ENCODE peak calls at places on chromosomes 4 and X, in five cellular contexts. One of them, this sample, is unnamed.

GRCh38 chr4:127048371-127049085 is 584.2 kb upstream of the INTU start:
- DNase-seq in GM12878: no peak
- DNase-seq in HepG2: no peak
- DNase-seq in K562: no peak
- DNase-seq in SK-N-SH: no peak
- DNase-seq in this sample: no peak

GRCh38 chrX:140526138-140526537 is 21.3 kb upstream of the SOX3 start:
- DNase-seq in GM12878: no peak
- DNase-seq in SK-N-SH: no peak
- DNase-seq in K562: no peak
- DNase-seq in HepG2: no peak
- DNase-seq in this sample: no peak

GRCh38 chr4:165288639-165289428 is 38.6 kb upstream of the MSMO1 start:
- DNase-seq in SK-N-SH: no peak
- DNase-seq in GM12878: no peak
- DNase-seq in K562: no peak
- DNase-seq in HepG2: peak; percentile 24
- DNase-seq in this sample: no peak

GRCh38 chrX:937391-937790 is 275.1 kb downstream of the CRLF2 start:
- DNase-seq in HepG2: no peak
- DNase-seq in SK-N-SH: no peak
- DNase-seq in K562: no peak
- DNase-seq in GM12878: no peak
- DNase-seq in this sample: no peak

GRCh38 chrX:11100281-11101035 is 10.7 kb upstream of the HCCS start:
- DNase-seq in GM12878: no peak
- DNase-seq in SK-N-SH: peak; percentile 34
- DNase-seq in K562: peak; percentile 37
- DNase-seq in HepG2: peak; percentile 76
- DNase-seq in this sample: no peak

GRCh38 chr4:114037981-114038380 is 58.5 kb upstream of the ARSJ start:
- DNase-seq in SK-N-SH: no peak
- DNase-seq in GM12878: no peak
- DNase-seq in K562: no peak
- DNase-seq in HepG2: no peak
- DNase-seq in this sample: no peak

GRCh38 chr4:153467154-153467896 is 1.2 kb downstream of the TMEM131L start:
- DNase-seq in K562: peak; percentile 85
- DNase-seq in GM12878: peak; percentile 88
- DNase-seq in HepG2: peak; percentile 52
- DNase-seq in SK-N-SH: peak; percentile 54
- DNase-seq in this sample: peak; percentile 39

GRCh38 chr4:148094149-148094548 is 348.1 kb downstream of the NR3C2 start:
- DNase-seq in SK-N-SH: no peak
- DNase-seq in HepG2: no peak
- DNase-seq in K562: no peak
- DNase-seq in GM12878: no peak
- DNase-seq in this sample: no peak

GRCh38 chr4:19678763-19679162 is 572.9 kb upstream of the SLIT2 start:
- DNase-seq in HepG2: no peak
- DNase-seq in SK-N-SH: no peak
- DNase-seq in K562: no peak
- DNase-seq in GM12878: no peak
- DNase-seq in this sample: no peak

GRCh38 chrX:25006586-25007058 is 9.1 kb downstream of the ARX start:
- DNase-seq in GM12878: no peak
- DNase-seq in HepG2: no peak
- DNase-seq in SK-N-SH: no peak
- DNase-seq in K562: no peak
- DNase-seq in this sample: no peak

GRCh38 chr4:108172231-108172779 is 3.6 kb upstream of the LEF1 start:
- DNase-seq in SK-N-SH: peak; percentile 87
- DNase-seq in GM12878: no peak
- DNase-seq in HepG2: no peak
- DNase-seq in K562: no peak
- DNase-seq in this sample: no peak

GRCh38 chr4:95572304-95572991 is 23.7 kb upstream of the UNC5C start:
- DNase-seq in SK-N-SH: no peak
- DNase-seq in K562: no peak
- DNase-seq in GM12878: no peak
- DNase-seq in HepG2: no peak
- DNase-seq in this sample: no peak

GRCh38 chrX:10514891-10515290 is 105.5 kb downstream of the MID1 start:
- DNase-seq in K562: no peak
- DNase-seq in GM12878: no peak
- DNase-seq in SK-N-SH: no peak
- DNase-seq in HepG2: no peak
- DNase-seq in this sample: no peak

GRCh38 chr4:5708829-5709680 is 696 bp upstream of the EVC2 start:
- DNase-seq in GM12878: no peak
- DNase-seq in HepG2: no peak
- DNase-seq in K562: no peak
- DNase-seq in SK-N-SH: no peak
- DNase-seq in this sample: no peak

GRCh38 chr4:78477276-78477675 is 74.3 kb upstream of the ANXA3 start:
- DNase-seq in HepG2: no peak
- DNase-seq in SK-N-SH: no peak
- DNase-seq in K562: no peak
- DNase-seq in GM12878: no peak
- DNase-seq in this sample: no peak

GRCh38 chr4:52914051-52914605 is 52.0 kb downstream of the RASL11B start:
- DNase-seq in HepG2: peak; percentile 27
- DNase-seq in K562: no peak
- DNase-seq in GM12878: no peak
- DNase-seq in SK-N-SH: no peak
- DNase-seq in this sample: no peak

GRCh38 chr4:127788517-127788916 is 6.4 kb downstream of the HSPA4L start:
- DNase-seq in GM12878: no peak
- DNase-seq in K562: peak; percentile 34
- DNase-seq in HepG2: peak; percentile 40
- DNase-seq in SK-N-SH: peak; percentile 21
- DNase-seq in this sample: peak; percentile 18

GRCh38 chr4:99179626-99180025 is 35.5 kb upstream of the ADH4 start:
- DNase-seq in K562: no peak
- DNase-seq in SK-N-SH: no peak
- DNase-seq in HepG2: no peak
- DNase-seq in GM12878: no peak
- DNase-seq in this sample: no peak

GRCh38 chr4:152696764-152697250 is 17.0 kb upstream of the TMEM154 start:
- DNase-seq in HepG2: peak; percentile 63
- DNase-seq in K562: no peak
- DNase-seq in SK-N-SH: no peak
- DNase-seq in GM12878: peak; percentile 98
- DNase-seq in this sample: peak; percentile 54

GRCh38 chrX:72461766-72462165 is 110.9 kb downstream of the HDAC8 start:
- DNase-seq in SK-N-SH: no peak
- DNase-seq in HepG2: no peak
- DNase-seq in GM12878: no peak
- DNase-seq in K562: no peak
- DNase-seq in this sample: no peak

GRCh38 chrX:44382871-44383270 is 39.4 kb upstream of the EFHC2 start:
- DNase-seq in HepG2: no peak
- DNase-seq in SK-N-SH: no peak
- DNase-seq in GM12878: no peak
- DNase-seq in K562: no peak
- DNase-seq in this sample: no peak

GRCh38 chr4:121462660-121463261 is 81.9 kb upstream of the QRFPR start:
- DNase-seq in HepG2: peak; percentile 57
- DNase-seq in K562: peak; percentile 54
- DNase-seq in SK-N-SH: peak; percentile 10
- DNase-seq in GM12878: no peak
- DNase-seq in this sample: peak; percentile 69

GRCh38 chrX:103309860-103310591 is 764 bp downstream of the BEX2 start:
- DNase-seq in SK-N-SH: peak; percentile 56
- DNase-seq in HepG2: no peak
- DNase-seq in K562: no peak
- DNase-seq in GM12878: no peak
- DNase-seq in this sample: no peak

GRCh38 chr4:36256398-36256828 is 12.1 kb upstream of the ARAP2 start:
- DNase-seq in GM12878: peak; percentile 70
- DNase-seq in K562: no peak
- DNase-seq in SK-N-SH: no peak
- DNase-seq in HepG2: no peak
- DNase-seq in this sample: no peak

GRCh38 chr4:16225139-16225538 is 1.1 kb downstream of the TAPT1 start:
- DNase-seq in SK-N-SH: no peak
- DNase-seq in K562: no peak
- DNase-seq in HepG2: no peak
- DNase-seq in GM12878: no peak
- DNase-seq in this sample: no peak

DNA sequence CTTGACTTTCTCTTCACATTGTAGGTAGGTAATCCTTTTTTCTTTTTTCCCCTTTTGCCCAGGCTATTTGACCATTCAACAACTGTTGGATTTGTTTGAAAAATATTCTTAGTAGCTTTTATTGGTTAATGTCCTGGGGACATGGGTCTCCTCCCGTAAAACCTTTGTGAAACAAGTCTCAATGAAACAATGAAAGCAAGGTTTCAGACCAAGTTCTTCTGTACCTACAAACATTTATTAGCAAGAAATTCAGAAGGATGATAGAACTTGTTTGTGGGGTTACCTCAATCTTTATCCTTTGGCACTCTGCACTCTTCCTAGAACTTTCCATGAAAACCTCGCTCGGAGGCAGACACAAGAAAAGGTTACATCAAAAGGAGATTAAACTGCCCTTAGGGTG is 190.7 kb upstream of the ANK2 start:
- DNase-seq in HepG2: no peak
- DNase-seq in K562: no peak
- DNase-seq in SK-N-SH: no peak
- DNase-seq in GM12878: no peak
- DNase-seq in this sample: no peak
- H3K4me1 ChIP-seq in HepG2: no peaks in the 10 kb centered on the region
- H3K4me1 ChIP-seq in K562: no peaks in the 10 kb centered on the region
- H3K4me1 ChIP-seq in SK-N-SH: peaks cover 16% of the 10 kb centered on the region
- H3K4me1 ChIP-seq in GM12878: no peaks in the 10 kb centered on the region
- H3K4me1 ChIP-seq in this sample: peaks cover 11% of the 10 kb centered on the region

GRCh38 chrX:70132244-70132643 is 1.0 kb upstream of the IGBP1 start:
- DNase-seq in K562: peak; percentile 3
- DNase-seq in GM12878: no peak
- DNase-seq in SK-N-SH: no peak
- DNase-seq in HepG2: no peak
- DNase-seq in this sample: no peak

GRCh38 chrX:70133303-70134115 is at the start of gene IGBP1:
- DNase-seq in HepG2: peak; percentile 90
- DNase-seq in SK-N-SH: peak; percentile 86
- DNase-seq in K562: peak; percentile 91
- DNase-seq in GM12878: peak; percentile 49
- DNase-seq in this sample: peak; percentile 77

GRCh38 chrX:70134116-70134477 is 850 bp downstream of the IGBP1 start:
- DNase-seq in K562: peak; percentile 23
- DNase-seq in HepG2: peak; percentile 3
- DNase-seq in GM12878: no peak
- DNase-seq in SK-N-SH: no peak
- DNase-seq in this sample: no peak

GRCh38 chrX:70129811-70130210 is 3.4 kb upstream of the IGBP1 start:
- DNase-seq in K562: peak; percentile 2
- DNase-seq in SK-N-SH: no peak
- DNase-seq in HepG2: peak; percentile 5
- DNase-seq in GM12878: no peak
- DNase-seq in this sample: no peak

DNA sequence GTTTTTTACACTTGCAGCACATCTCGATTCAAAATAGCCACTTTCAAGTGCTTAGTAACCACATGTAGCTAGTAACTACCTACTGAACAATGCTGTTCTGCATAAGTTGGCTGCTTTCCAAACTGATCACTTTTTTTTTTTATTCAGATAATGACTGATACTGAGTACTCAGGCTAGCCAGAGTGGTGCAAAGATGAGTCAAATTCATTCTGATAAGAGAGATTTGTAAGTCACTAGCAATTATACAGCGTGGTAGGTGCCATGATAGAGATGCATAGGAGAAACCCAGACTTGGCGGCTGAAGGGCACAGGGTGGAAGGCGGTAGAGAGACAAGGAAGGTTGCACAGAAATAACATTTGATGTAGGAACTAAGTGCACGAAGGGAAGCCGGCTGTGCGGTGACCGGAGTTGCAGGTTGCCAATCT is 357 bp upstream of the IGBP1 start:
- DNase-seq in SK-N-SH: no peak
- DNase-seq in HepG2: no peak
- DNase-seq in K562: no peak
- DNase-seq in GM12878: no peak
- DNase-seq in this sample: no peak
- TF ChIP-seq ZBTB33 in SK-N-SH: no peak
- TF ChIP-seq ZBTB33 in HepG2: no peak
- TF ChIP-seq ZBTB33 in K562: no peak
- TF ChIP-seq ZBTB33 in GM12878: no peak
- TF ChIP-seq ZBTB33 in this sample: no peak

DNA sequence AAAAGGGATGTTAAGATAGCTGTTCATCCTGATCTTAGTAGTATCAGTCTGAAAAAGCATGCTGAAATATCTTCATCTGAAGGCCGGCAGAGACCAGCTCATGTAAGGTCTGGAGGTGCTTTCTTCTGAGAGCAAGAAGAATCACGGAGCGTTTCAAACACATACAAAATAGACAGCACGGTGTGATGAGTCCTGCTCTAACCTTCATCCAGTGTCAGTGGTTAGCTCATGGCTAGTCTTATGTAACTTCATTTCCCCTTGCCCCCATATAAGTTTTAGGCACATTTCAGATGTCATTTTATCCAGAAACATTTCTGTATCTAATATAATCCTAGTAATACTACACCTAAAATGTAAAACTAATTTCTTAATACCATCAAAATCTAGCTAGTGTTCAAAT is 27.8 kb downstream of the ADD1 start:
- DNase-seq in GM12878: no peak
- DNase-seq in HepG2: no peak
- DNase-seq in SK-N-SH: no peak
- DNase-seq in K562: no peak
- DNase-seq in this sample: no peak
- H3K4me1 ChIP-seq in GM12878: no peaks in the 10 kb centered on the region
- H3K4me1 ChIP-seq in HepG2: peaks cover 79% of the 10 kb centered on the region
- H3K4me1 ChIP-seq in SK-N-SH: peaks cover 28% of the 10 kb centered on the region
- H3K4me1 ChIP-seq in K562: peaks cover 36% of the 10 kb centered on the region
- H3K4me1 ChIP-seq in this sample: peaks cover 8% of the 10 kb centered on the region

DNA sequence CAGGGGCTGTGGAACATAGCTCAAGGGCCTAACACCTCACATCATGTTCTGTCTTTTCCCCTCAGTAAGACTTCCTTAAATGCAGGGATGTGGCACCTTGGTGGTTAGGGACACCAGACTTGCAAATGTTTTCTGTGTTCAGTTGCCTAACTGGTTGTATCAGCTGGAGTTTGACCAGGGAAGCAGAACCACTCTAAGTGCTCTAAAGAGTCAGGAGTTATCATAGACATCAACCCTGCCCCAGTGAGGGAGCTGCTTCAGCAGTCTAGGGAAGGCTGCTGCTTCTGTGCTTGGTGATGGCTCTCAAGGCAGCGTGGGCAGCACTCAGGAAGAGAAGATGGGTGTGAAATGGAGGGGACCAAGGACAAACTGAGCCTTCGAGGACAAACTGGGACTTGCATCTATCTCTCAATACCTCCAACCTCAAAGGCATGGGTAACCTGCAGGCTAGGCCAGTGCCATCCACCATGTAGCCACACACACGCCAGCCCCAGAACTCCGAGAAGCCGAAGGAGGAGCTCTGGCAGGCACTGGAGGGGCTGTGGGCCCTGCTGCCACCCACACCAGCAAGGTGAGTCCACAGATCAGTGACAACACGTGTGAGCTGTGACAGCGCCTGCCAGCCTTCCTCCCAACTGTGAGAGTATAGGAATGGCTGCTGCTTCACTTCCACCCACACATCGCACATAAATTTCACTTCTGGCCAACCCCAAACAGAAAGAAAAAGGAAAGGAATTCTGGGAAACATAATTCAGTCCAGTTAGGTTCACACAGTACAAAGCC is 422.8 kb downstream of the BCOR start:
- DNase-seq in SK-N-SH: no peak
- DNase-seq in GM12878: no peak
- DNase-seq in HepG2: no peak
- DNase-seq in K562: no peak
- DNase-seq in this sample: no peak
- TF ChIP-seq ZBTB33 in SK-N-SH: no peak
- TF ChIP-seq ZBTB33 in GM12878: no peak
- TF ChIP-seq ZBTB33 in HepG2: no peak
- TF ChIP-seq ZBTB33 in K562: no peak
- TF ChIP-seq ZBTB33 in this sample: no peak

This sample was measured in HCT116.